ENCODE peak calls at places on chromosomes 13 and 19, in eight cellular contexts. F is HL-60, K is sigmoid colon, Z is breast epithelium, M is spleen, P is GM23338, L is HCT116, Q is transverse colon. G is an unnamed sample.

GRCh38 chr19:14156971-14157717 is 20.8 kb upstream of the ASF1B start:
- DNase-seq in M (no peak), P (no peak), L (no peak), Q (no peak), Z (no peak), K (no peak), F (no peak), G (no peak)

GRCh38 chr19:34317311-34317927 is 47.6 kb upstream of the GPI start:
- DNase-seq in Z (no peak), Q (peak), F (no peak), M (no peak), K (peak), L (no peak), P (no peak), G (no peak)

GRCh38 chr19:35154535-35155406 is at the start of gene FXYD5:
- DNase-seq in M (peak), P (peak), F (peak), K (peak), Q (peak), L (no peak), Z (peak), G (no peak)

GRCh38 chr19:40745402-40745780 is 4.9 kb downstream of the ACTMAP start:
- DNase-seq in Q (no peak), M (no peak), L (no peak), Z (no peak), P (no peak), F (no peak), K (no peak), G (no peak)

GRCh38 chr13:105961438-105961837 is 574.0 kb downstream of the EFNB2 start:
- DNase-seq in F (no peak), L (no peak), M (no peak), P (no peak), Z (no peak), Q (no peak), K (no peak), G (no peak)

GRCh38 chr19:48539503-48540096 is 12.4 kb upstream of the SULT2B1 start:
- DNase-seq in Z (no peak), P (no peak), M (no peak), K (peak), Q (peak), F (no peak), L (no peak), G (peak)

GRCh38 chr13:36297600-36298338 is at the start of gene CCDC169:
- DNase-seq in P (peak), Z (peak), K (peak), Q (peak), M (peak), L (no peak), F (peak), G (peak)

GRCh38 chr13:105848494-105848893 is 687.0 kb downstream of the EFNB2 start:
- DNase-seq in Q (no peak), F (no peak), Z (no peak), K (no peak), M (no peak), P (no peak), L (no peak), G (peak)

GRCh38 chr19:27793644-27794443 is 1419.1 kb downstream of the UQCRFS1 start:
- DNase-seq in L (peak), Q (peak), K (peak), F (peak), P (peak), M (peak), Z (peak), G (peak)

GRCh38 chr19:27794444-27795042 is 1418.4 kb downstream of the UQCRFS1 start:
- DNase-seq in P (peak), F (peak), Z (no peak), K (no peak), M (peak), L (no peak), Q (no peak), G (no peak)

GRCh38 chr19:27792576-27793127 is 1420.3 kb downstream of the UQCRFS1 start:
- DNase-seq in P (no peak), M (no peak), F (no peak), Z (no peak), K (no peak), Q (no peak), L (no peak), G (no peak)

GRCh38 chr19:27795369-27795768 is 1417.6 kb downstream of the UQCRFS1 start:
- DNase-seq in F (no peak), Z (no peak), L (no peak), K (no peak), M (peak), Q (no peak), P (no peak), G (no peak)

DNA sequence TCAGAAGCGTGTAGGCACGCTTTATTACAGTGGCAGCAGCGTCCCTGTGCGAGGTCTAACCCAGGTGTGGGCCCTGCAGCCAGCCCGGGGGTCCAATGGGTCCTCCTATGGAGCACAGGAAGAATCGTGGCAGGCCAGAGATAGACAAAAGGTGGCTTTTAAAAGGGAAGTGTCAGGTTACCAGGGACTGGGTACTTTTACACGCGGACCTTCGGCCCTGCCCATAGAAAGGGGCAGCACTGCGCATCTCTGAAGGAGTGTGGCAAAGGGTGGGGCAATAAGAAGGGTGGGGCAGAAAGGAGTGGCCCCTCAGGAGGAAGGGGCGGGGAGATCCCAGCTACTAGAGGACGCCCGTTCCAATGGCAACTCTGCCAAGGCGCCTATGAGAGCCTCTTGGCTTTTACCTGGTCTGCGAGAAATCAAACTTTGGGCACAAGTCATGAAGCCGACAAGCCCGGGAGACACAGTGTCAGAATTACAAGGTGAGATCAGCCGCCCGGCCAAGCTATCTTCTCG is 1419.8 kb downstream of the UQCRFS1 start:
- DNase-seq in L (peak), P (peak), Z (peak), Q (peak), F (peak), K (peak), M (peak), G (peak)
- TF ChIP-seq CTCF in L (no peak), P (no peak), Z (no peak), Q (no peak), F (no peak), K (no peak), M (no peak), G (no peak)

GRCh38 chr19:11171144-11171543 is 15.6 kb upstream of the SPC24 start:
- DNase-seq in M (no peak), F (no peak), L (no peak), K (no peak), P (no peak), Z (no peak), Q (no peak), G (no peak)

GRCh38 chr19:11166281-11167142 is 10.9 kb upstream of the SPC24 start:
- DNase-seq in Q (no peak), K (peak), P (no peak), F (no peak), L (no peak), Z (no peak), M (no peak), G (no peak)

GRCh38 chr19:11169896-11170678 is 14.5 kb upstream of the SPC24 start:
- DNase-seq in K (peak), F (no peak), Z (no peak), L (no peak), P (no peak), Q (no peak), M (no peak), G (no peak)

GRCh38 chr19:11165486-11166030 is 10.0 kb upstream of the SPC24 start:
- DNase-seq in F (no peak), K (peak), M (no peak), P (no peak), L (no peak), Q (no peak), Z (no peak), G (no peak)

DNA sequence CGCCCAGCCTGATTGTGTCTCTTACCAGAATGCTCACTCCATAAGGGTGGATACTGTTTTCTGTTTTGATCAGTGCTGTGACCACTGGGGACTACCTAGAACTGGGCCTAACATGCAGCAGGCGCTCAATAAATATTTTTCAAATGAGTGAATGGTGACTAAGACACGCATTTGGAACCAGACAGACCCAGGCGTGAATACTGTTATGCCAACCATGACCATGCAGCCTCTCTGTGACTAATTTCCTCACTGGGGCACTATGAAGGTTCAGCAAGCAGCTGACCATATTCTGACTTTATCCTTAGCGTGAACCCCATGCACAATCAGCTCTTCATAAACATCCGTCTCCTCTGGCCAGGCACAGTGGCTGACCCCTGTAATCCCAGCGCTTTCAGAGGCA is 13.0 kb upstream of the SPC24 start:
- DNase-seq in M (no peak), Z (no peak), L (peak), F (no peak), P (no peak), Q (no peak), K (no peak), G (no peak)
- TF ChIP-seq POLR2AphosphoS5 in M (no peak), Z (no peak), L (no peak), F (no peak), P (no peak), Q (no peak), K (peak), G (no peak)

DNA sequence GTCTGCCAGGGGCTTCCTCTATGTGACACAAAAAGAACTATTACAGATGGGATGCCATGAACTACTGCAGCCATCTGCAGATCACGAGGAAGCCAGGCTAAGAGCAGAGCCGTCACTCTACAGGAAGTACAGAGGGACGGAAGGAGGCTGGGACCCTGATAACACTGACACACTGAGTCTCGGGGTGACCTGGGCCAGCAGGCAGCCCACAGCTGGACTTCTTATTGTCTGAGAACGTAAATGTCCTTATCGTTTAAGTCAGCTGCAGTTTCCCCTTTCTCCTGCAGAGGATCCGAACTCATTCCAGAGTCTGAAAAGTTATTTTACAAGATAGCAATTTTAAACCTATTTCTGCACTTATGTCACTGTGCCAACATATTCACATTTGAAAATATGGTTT is 20.7 kb downstream of the PARP4 start:
- DNase-seq in Z (no peak), F (no peak), P (no peak), Q (no peak), M (no peak), L (no peak), K (no peak), G (no peak)
- TF ChIP-seq CTCF in Z (no peak), F (no peak), P (peak), Q (no peak), M (no peak), L (no peak), K (no peak), G (no peak)

DNA sequence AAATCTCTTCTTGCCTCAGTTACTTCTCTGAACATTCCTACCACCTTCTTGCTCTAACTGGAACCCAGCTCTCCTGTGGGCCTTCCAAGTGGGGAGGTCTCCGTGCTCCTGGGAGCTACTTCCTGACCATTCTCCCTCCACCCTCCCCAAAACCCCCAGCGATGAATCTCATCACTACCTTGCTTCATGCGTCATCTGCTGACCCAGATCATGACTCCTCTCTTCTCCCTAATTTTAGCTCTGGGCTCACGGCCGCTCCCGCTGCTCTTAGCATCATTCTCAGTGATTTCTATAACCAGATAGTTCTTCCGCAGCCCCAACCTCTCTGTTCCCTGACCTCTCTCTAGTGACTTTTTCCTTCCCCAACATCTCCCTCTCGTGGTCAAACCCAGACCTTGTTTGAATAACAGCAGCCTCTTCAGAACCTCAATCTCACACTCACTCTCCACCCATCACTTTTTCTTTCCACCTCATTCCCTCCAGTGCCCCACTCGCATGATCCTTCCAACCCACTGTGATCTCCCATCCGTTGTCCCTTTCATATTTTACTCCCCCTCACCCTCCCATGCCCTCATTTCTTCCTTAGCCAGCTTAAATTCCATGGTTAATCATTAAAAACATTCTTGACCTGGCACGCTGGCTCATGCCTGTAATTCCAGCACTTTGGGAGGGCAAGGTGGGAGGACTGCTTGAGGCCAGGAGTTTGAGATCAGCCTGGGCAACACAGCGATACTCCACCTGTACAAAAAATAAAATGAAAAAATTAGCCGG is 21.8 kb downstream of the MRPS12 start:
- DNase-seq in Q (peak), K (no peak), M (peak), P (peak), Z (no peak), L (no peak), F (peak), G (no peak)
- TF ChIP-seq POLR2AphosphoS5 in Q (no peak), K (no peak), M (no peak), P (no peak), Z (no peak), L (no peak), F (no peak), G (no peak)

DNA sequence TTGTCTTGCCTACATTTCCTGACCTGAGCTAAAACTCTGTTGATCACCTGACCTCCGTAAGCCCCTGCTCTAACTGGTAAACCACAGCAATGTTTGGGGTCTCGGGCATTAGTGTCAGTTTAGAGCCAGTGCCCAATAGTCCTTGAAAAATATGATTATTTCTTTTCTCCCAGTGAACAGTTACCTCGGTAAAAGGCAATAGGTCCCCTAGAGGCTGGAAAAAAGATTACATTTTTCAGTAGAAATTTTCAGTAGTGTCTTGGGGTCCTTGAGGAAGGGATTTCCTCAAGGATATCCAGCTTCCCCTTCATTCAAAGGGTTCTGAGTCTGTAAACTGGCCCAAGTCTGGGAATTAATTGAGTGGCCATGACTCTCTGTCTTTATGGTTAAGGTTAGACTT is 177.5 kb downstream of the SLC7A1 start:
- DNase-seq in Q (no peak), M (no peak), L (no peak), F (no peak), K (no peak), P (peak), Z (no peak), G (no peak)
- TF ChIP-seq CTCF in Q (no peak), M (no peak), L (no peak), F (no peak), K (no peak), P (peak), Z (no peak), G (no peak)

DNA sequence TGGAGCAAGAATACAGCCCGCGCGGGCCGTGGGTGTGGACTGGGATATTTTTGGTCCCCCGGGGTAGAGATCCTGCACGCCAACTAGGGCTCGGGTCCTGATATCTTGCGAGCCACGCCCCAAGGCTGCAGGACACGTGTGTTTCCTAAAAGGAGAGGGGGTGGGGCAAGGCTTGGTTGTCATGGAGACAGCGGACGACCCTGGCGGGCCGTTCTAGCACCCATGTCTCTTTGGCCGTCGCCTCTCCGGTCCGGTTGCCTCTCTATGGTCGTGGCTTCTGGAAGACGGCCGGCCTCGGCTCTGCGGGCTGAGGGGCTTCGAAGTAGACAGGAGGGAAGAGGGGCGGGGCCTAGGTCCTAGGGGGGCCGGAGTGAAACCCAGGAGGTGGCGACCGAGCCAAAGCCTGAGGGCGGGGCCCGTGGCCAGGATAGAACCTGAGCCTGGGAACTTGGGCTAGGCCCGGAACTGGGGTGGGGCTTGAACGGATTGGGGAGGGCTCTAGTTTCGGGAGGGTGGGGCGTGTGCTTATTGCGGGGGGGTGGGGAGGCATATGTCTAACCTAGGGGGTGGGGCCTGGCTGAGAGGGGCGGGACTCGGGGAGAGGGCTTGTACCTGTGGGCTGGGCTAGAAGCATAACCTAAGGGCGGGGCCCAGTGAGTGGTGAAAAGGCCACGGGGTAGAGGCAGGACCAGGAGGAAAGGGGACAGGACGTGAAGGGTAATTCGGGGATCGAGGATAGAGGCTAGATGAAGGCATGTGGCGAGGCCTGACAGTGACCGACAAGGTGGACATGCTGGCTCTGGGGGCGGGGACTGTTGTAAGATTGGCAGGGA is 737 bp upstream of the SLC27A1 start:
- DNase-seq in Z (peak), K (peak), M (peak), Q (peak), P (peak), L (peak), F (peak), G (peak)
- TF ChIP-seq POLR2AphosphoS5 in Z (peak), K (peak), M (peak), Q (no peak), P (no peak), L (no peak), F (no peak), G (peak)

GRCh38 chr19:2329528-2329927 is 1.0 kb downstream of the SPPL2B start:
- DNase-seq in Z (no peak), L (no peak), K (no peak), P (no peak), F (no peak), M (no peak), Q (no peak), G (no peak)

GRCh38 chr19:2331601-2332246 is 3.2 kb downstream of the SPPL2B start:
- DNase-seq in L (no peak), Q (no peak), F (no peak), K (no peak), Z (no peak), P (no peak), M (no peak), G (no peak)

GRCh38 chr19:2329162-2329505 is 650 bp downstream of the SPPL2B start:
- DNase-seq in Q (no peak), L (no peak), M (no peak), P (no peak), K (no peak), Z (no peak), F (no peak), G (no peak)

GRCh38 chr19:2330255-2330631 is 1.8 kb downstream of the SPPL2B start:
- DNase-seq in M (no peak), Q (no peak), L (no peak), F (no peak), P (no peak), K (no peak), Z (no peak), G (no peak)

GRCh38 chr19:2330632-2331284 is 2.3 kb downstream of the SPPL2B start:
- DNase-seq in Q (peak), L (no peak), M (no peak), F (no peak), Z (no peak), K (no peak), P (no peak), G (no peak)
- TF ChIP-seq CTCF in Q (no peak), L (no peak), M (no peak), F (no peak), Z (no peak), K (no peak), P (no peak), G (no peak)

GRCh38 chr19:55655648-55656040 is 809 bp downstream of the U2AF2 start:
- DNase-seq in M (no peak), F (no peak), Z (no peak), L (no peak), Q (no peak), K (no peak), P (no peak), G (no peak)
- TF ChIP-seq POLR2AphosphoS5 in M (no peak), F (no peak), Z (no peak), L (no peak), Q (no peak), K (no peak), P (no peak), G (no peak)

DNA sequence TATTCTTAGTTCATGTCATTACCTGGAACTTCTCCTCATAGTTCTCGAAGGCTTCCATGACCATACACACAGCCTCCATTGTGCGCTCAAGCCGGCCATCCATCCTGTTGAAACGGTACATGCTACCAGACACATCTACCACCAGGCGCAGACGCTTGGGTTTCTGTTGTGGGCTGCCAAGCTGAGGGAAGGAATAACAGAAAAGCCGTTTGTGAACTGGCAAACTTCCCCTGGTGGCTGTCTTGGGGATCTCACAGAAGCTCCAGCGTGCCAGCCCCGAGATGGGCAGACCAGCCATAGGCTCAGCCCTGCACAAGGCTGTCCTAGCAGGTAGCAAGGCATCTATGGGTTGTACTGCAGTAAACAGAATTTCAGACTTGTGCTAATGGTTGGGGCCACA is 130.1 kb downstream of the RGCC start:
- DNase-seq in M (no peak), P (peak), Q (no peak), Z (no peak), F (no peak), L (no peak), K (no peak), G (no peak)
- TF ChIP-seq CTCF in M (no peak), P (peak), Q (no peak), Z (no peak), F (no peak), L (no peak), K (no peak), G (no peak)

GRCh38 chr19:51327066-51327985 is 14.6 kb downstream of the VSIG10L start:
- DNase-seq in P (peak), F (peak), L (no peak), Q (peak), Z (peak), K (no peak), M (peak), G (no peak)

GRCh38 chr19:51324082-51324481 is 12.6 kb downstream of the IGLON5 start:
- DNase-seq in F (no peak), L (no peak), M (peak), P (no peak), K (no peak), Z (no peak), Q (no peak), G (no peak)

GRCh38 chr19:51323481-51323891 is 12.0 kb downstream of the IGLON5 start:
- DNase-seq in K (no peak), P (no peak), L (no peak), M (peak), Z (no peak), Q (no peak), F (no peak), G (no peak)

GRCh38 chr19:51325161-51325979 is 13.9 kb downstream of the IGLON5 start:
- DNase-seq in Q (no peak), F (peak), P (no peak), L (no peak), Z (no peak), M (peak), K (no peak), G (no peak)

GRCh38 chr19:51326216-51327065 is 15.0 kb downstream of the IGLON5 start:
- DNase-seq in Q (no peak), L (no peak), K (no peak), F (no peak), P (no peak), Z (no peak), M (no peak), G (no peak)
- TF ChIP-seq POLR2AphosphoS5 in Q (no peak), L (no peak), K (no peak), F (no peak), P (no peak), Z (no peak), M (no peak), G (no peak)